ENCODE peak calls at places on chromosomes 1 and 21, in ten cellular contexts. X is iPS DF 19.7; E is DMS153; W is activated CD4-positive, alpha-beta T cell treated with anti-CD3 and anti-CD28 coated beads, Interleukin-2, amount 10 ng/mL, durations not matched to agents 7 days and 5 days; J is progenitor cell of endocrine pancreas; B is H9; C is GM13976; Y is GM13977; A is fibroblast of mammary gland; G is mesendoderm. O is an unnamed sample.

GRCh38 chr1:45718289-45718688 is 30.3 kb downstream of the TMEM69 start:
- DNase-seq in B (no peak), E (no peak), A (no peak), G (no peak), X (no peak), C (no peak), Y (no peak), W (no peak), J (no peak), O (no peak)

GRCh38 chr1:111909010-111909409 is 80.5 kb downstream of the KCND3 start:
- DNase-seq in C (no peak), G (peak), J (no peak), E (peak), X (no peak), A (no peak), B (no peak), W (no peak), Y (no peak), O (no peak)

GRCh38 chr1:245197911-245198379 is 43.2 kb downstream of the KIF26B start:
- DNase-seq in B (no peak), W (no peak), X (no peak), G (peak), J (no peak), A (peak), C (no peak), E (no peak), Y (no peak), O (no peak)

GRCh38 chr1:31182352-31182751 is 57.3 kb downstream of the NKAIN1 start:
- DNase-seq in G (peak), B (peak), J (peak), A (peak), C (peak), X (no peak), Y (peak), E (peak), W (peak), O (peak)

GRCh38 chr21:44421901-44422840 is 33.1 kb upstream of the LRRC3 start:
- DNase-seq in G (no peak), E (no peak), A (no peak), W (no peak), B (peak), Y (no peak), X (no peak), J (no peak), C (no peak), O (no peak)

GRCh38 chr1:18574754-18575153 is 55.9 kb upstream of the PAX7 start:
- DNase-seq in W (no peak), Y (no peak), G (no peak), X (no peak), C (no peak), B (no peak), J (no peak), E (no peak), A (no peak), O (no peak)

GRCh38 chr1:36087233-36088123 is 1.2 kb upstream of the ADPRS start:
- DNase-seq in Y (no peak), E (no peak), G (peak), A (no peak), W (no peak), J (no peak), C (no peak), B (peak), X (no peak), O (no peak)

GRCh38 chr1:94734963-94735899 is 84.9 kb upstream of the SLC44A3 start:
- DNase-seq in J (no peak), A (peak), Y (no peak), B (peak), X (peak), C (no peak), G (peak), E (no peak), W (no peak), O (peak)

GRCh38 chr1:245113649-245114048 is 41.1 kb upstream of the KIF26B start:
- DNase-seq in J (no peak), Y (no peak), W (no peak), B (no peak), A (no peak), C (no peak), G (no peak), E (no peak), X (no peak), O (no peak)

GRCh38 chr1:198529414-198529813 is 11.1 kb downstream of the ATP6V1G3 start:
- DNase-seq in A (peak), C (no peak), B (no peak), G (no peak), Y (no peak), J (no peak), X (no peak), E (no peak), W (no peak), O (no peak)

GRCh38 chr1:36159614-36160387 is 3.8 kb downstream of the MAP7D1 start:
- DNase-seq in A (no peak), Y (no peak), C (no peak), B (no peak), J (no peak), G (no peak), E (no peak), W (no peak), X (no peak), O (no peak)

GRCh38 chr1:74180490-74180889 is 17.5 kb downstream of the LRRIQ3 start:
- DNase-seq in Y (no peak), G (no peak), C (no peak), A (peak), X (no peak), W (no peak), B (no peak), E (no peak), J (no peak), O (no peak)

O was measured in GDM1.